ENCODE peak calls at places on chromosome 15, in six cellular contexts. One of them, this sample, is unnamed.

GRCh38 chr15:56715220-56715619 is 18.1 kb downstream of the ZNF280D start:
- DNase-seq in A549: no peak
- DNase-seq in HepG2: no peak
- DNase-seq in GM12878: no peak
- DNase-seq in endothelial cell of umbilical vein: no peak
- DNase-seq in K562: no peak
- DNase-seq in this sample: no peak

GRCh38 chr15:51356983-51357382 is 15.5 kb downstream of the GLDN start:
- DNase-seq in A549: no peak
- DNase-seq in HepG2: no peak
- DNase-seq in GM12878: no peak
- DNase-seq in endothelial cell of umbilical vein: no peak
- DNase-seq in K562: no peak
- DNase-seq in this sample: no peak

GRCh38 chr15:68566377-68566954 is 12.3 kb upstream of the CORO2B start:
- DNase-seq in A549: no peak
- DNase-seq in HepG2: no peak
- DNase-seq in GM12878: no peak
- DNase-seq in endothelial cell of umbilical vein: no peak
- DNase-seq in K562: no peak
- DNase-seq in this sample: no peak

GRCh38 chr15:31268911-31269784 is 57.5 kb upstream of the KLF13 start:
- DNase-seq in A549: no peak
- DNase-seq in HepG2: no peak
- DNase-seq in GM12878: no peak
- DNase-seq in endothelial cell of umbilical vein: no peak
- DNase-seq in K562: no peak
- DNase-seq in this sample: no peak

GRCh38 chr15:64337761-64338160 is 18.2 kb downstream of the CSNK1G1 start:
- DNase-seq in A549: no peak
- DNase-seq in HepG2: no peak
- DNase-seq in GM12878: no peak
- DNase-seq in endothelial cell of umbilical vein: peak
- DNase-seq in K562: no peak
- DNase-seq in this sample: no peak

GRCh38 chr15:67116742-67117141 is 51.3 kb downstream of the SMAD3 start:
- DNase-seq in A549: peak
- DNase-seq in HepG2: peak
- DNase-seq in GM12878: no peak
- DNase-seq in endothelial cell of umbilical vein: peak
- DNase-seq in K562: no peak
- DNase-seq in this sample: no peak

GRCh38 chr15:23687143-23687470 is at the start of gene NDN:
- DNase-seq in A549: no peak
- DNase-seq in HepG2: no peak
- DNase-seq in GM12878: no peak
- DNase-seq in endothelial cell of umbilical vein: peak
- DNase-seq in K562: peak
- DNase-seq in this sample: no peak

GRCh38 chr15:90650956-90651689 is 66.0 kb upstream of the BLM start:
- DNase-seq in A549: no peak
- DNase-seq in HepG2: no peak
- DNase-seq in GM12878: no peak
- DNase-seq in endothelial cell of umbilical vein: no peak
- DNase-seq in K562: peak
- DNase-seq in this sample: no peak

GRCh38 chr15:69723404-69724097 is 270.9 kb downstream of the RPLP1 start:
- DNase-seq in A549: no peak
- DNase-seq in HepG2: no peak
- DNase-seq in GM12878: no peak
- DNase-seq in endothelial cell of umbilical vein: no peak
- DNase-seq in K562: no peak
- DNase-seq in this sample: peak

GRCh38 chr15:51090753-51091152 is 4.0 kb downstream of the TNFAIP8L3 start:
- DNase-seq in A549: no peak
- DNase-seq in HepG2: no peak
- DNase-seq in GM12878: no peak
- DNase-seq in endothelial cell of umbilical vein: no peak
- DNase-seq in K562: no peak
- DNase-seq in this sample: no peak

GRCh38 chr15:69035205-69035917 is 20.9 kb downstream of the NOX5 start:
- DNase-seq in A549: peak
- DNase-seq in HepG2: peak
- DNase-seq in GM12878: no peak
- DNase-seq in endothelial cell of umbilical vein: peak
- DNase-seq in K562: peak
- DNase-seq in this sample: no peak

GRCh38 chr15:57458255-57458850 is 82.0 kb downstream of the CGNL1 start:
- DNase-seq in A549: no peak
- DNase-seq in HepG2: no peak
- DNase-seq in GM12878: no peak
- DNase-seq in endothelial cell of umbilical vein: peak
- DNase-seq in K562: no peak
- DNase-seq in this sample: no peak

GRCh38 chr15:85063522-85063921 is 81.9 kb downstream of the PDE8A start:
- DNase-seq in A549: no peak
- DNase-seq in HepG2: no peak
- DNase-seq in GM12878: no peak
- DNase-seq in endothelial cell of umbilical vein: no peak
- DNase-seq in K562: no peak
- DNase-seq in this sample: no peak

GRCh38 chr15:60083318-60083717 is 79.2 kb downstream of the FOXB1 start:
- DNase-seq in A549: no peak
- DNase-seq in HepG2: no peak
- DNase-seq in GM12878: no peak
- DNase-seq in endothelial cell of umbilical vein: no peak
- DNase-seq in K562: no peak
- DNase-seq in this sample: no peak

GRCh38 chr15:81106560-81106959 is 27.5 kb upstream of the CFAP161 start:
- DNase-seq in A549: peak
- DNase-seq in HepG2: peak
- DNase-seq in GM12878: peak
- DNase-seq in endothelial cell of umbilical vein: peak
- DNase-seq in K562: peak
- DNase-seq in this sample: peak

GRCh38 chr15:101676965-101677364 is 24.8 kb upstream of the TM2D3 start:
- DNase-seq in A549: no peak
- DNase-seq in HepG2: no peak
- DNase-seq in GM12878: no peak
- DNase-seq in endothelial cell of umbilical vein: no peak
- DNase-seq in K562: no peak
- DNase-seq in this sample: no peak

GRCh38 chr15:95162967-95163531 is 931.7 kb downstream of the MCTP2 start:
- DNase-seq in A549: no peak
- DNase-seq in HepG2: no peak
- DNase-seq in GM12878: no peak
- DNase-seq in endothelial cell of umbilical vein: peak
- DNase-seq in K562: no peak
- DNase-seq in this sample: no peak

GRCh38 chr15:40297356-40297755 is 10.4 kb downstream of the PLCB2 start:
- DNase-seq in A549: no peak
- DNase-seq in HepG2: no peak
- DNase-seq in GM12878: no peak
- DNase-seq in endothelial cell of umbilical vein: no peak
- DNase-seq in K562: no peak
- DNase-seq in this sample: no peak

GRCh38 chr15:75590239-75590638 is 11.1 kb upstream of the PTPN9 start:
- DNase-seq in A549: no peak
- DNase-seq in HepG2: no peak
- DNase-seq in GM12878: no peak
- DNase-seq in endothelial cell of umbilical vein: no peak
- DNase-seq in K562: peak
- DNase-seq in this sample: no peak

GRCh38 chr15:90956551-90957104 is 1.9 kb downstream of the RCCD1 start:
- DNase-seq in A549: peak
- DNase-seq in HepG2: no peak
- DNase-seq in GM12878: no peak
- DNase-seq in endothelial cell of umbilical vein: peak
- DNase-seq in K562: no peak
- DNase-seq in this sample: no peak

GRCh38 chr15:100005013-100005412 is 271.8 kb upstream of the LYSMD4 start:
- DNase-seq in A549: no peak
- DNase-seq in HepG2: no peak
- DNase-seq in GM12878: no peak
- DNase-seq in endothelial cell of umbilical vein: no peak
- DNase-seq in K562: no peak
- DNase-seq in this sample: no peak

GRCh38 chr15:48563944-48564343 is 81.6 kb downstream of the FBN1 start:
- DNase-seq in A549: no peak
- DNase-seq in HepG2: no peak
- DNase-seq in GM12878: no peak
- DNase-seq in endothelial cell of umbilical vein: no peak
- DNase-seq in K562: no peak
- DNase-seq in this sample: no peak

GRCh38 chr15:42670441-42670840 is 66.5 kb downstream of the CDAN1 start:
- DNase-seq in A549: no peak
- DNase-seq in HepG2: no peak
- DNase-seq in GM12878: no peak
- DNase-seq in endothelial cell of umbilical vein: no peak
- DNase-seq in K562: no peak
- DNase-seq in this sample: no peak

GRCh38 chr15:76274226-76274625 is 37.0 kb downstream of the ETFA start:
- DNase-seq in A549: no peak
- DNase-seq in HepG2: no peak
- DNase-seq in GM12878: no peak
- DNase-seq in endothelial cell of umbilical vein: peak
- DNase-seq in K562: no peak
- DNase-seq in this sample: no peak

GRCh38 chr15:70430029-70430428 is 332.3 kb upstream of the TLE3 start:
- DNase-seq in A549: peak
- DNase-seq in HepG2: no peak
- DNase-seq in GM12878: no peak
- DNase-seq in endothelial cell of umbilical vein: no peak
- DNase-seq in K562: no peak
- DNase-seq in this sample: peak

GRCh38 chr15:31402003-31402402 is 75.4 kb downstream of the KLF13 start:
- DNase-seq in A549: no peak
- DNase-seq in HepG2: no peak
- DNase-seq in GM12878: no peak
- DNase-seq in endothelial cell of umbilical vein: no peak
- DNase-seq in K562: no peak
- DNase-seq in this sample: no peak

GRCh38 chr15:77076325-77076915 is 5.5 kb upstream of the TSPAN3 start:
- DNase-seq in A549: no peak
- DNase-seq in HepG2: no peak
- DNase-seq in GM12878: no peak
- DNase-seq in endothelial cell of umbilical vein: no peak
- DNase-seq in K562: no peak
- DNase-seq in this sample: no peak

GRCh38 chr15:66389859-66390382 is 3.2 kb downstream of the MAP2K1 start:
- DNase-seq in A549: no peak
- DNase-seq in HepG2: no peak
- DNase-seq in GM12878: no peak
- DNase-seq in endothelial cell of umbilical vein: peak
- DNase-seq in K562: no peak
- DNase-seq in this sample: peak

GRCh38 chr15:52679232-52680040 is at the start of gene ATOSA:
- DNase-seq in A549: peak
- DNase-seq in HepG2: peak
- DNase-seq in GM12878: peak
- DNase-seq in endothelial cell of umbilical vein: peak
- DNase-seq in K562: peak
- DNase-seq in this sample: peak

GRCh38 chr15:80699981-80700380 is 4.9 kb downstream of the ABHD17C start:
- DNase-seq in A549: no peak
- DNase-seq in HepG2: no peak
- DNase-seq in GM12878: no peak
- DNase-seq in endothelial cell of umbilical vein: no peak
- DNase-seq in K562: no peak
- DNase-seq in this sample: no peak

GRCh38 chr15:32715276-32715675 is 2.5 kb upstream of the GREM1 start:
- DNase-seq in A549: no peak
- DNase-seq in HepG2: no peak
- DNase-seq in GM12878: no peak
- DNase-seq in endothelial cell of umbilical vein: no peak
- DNase-seq in K562: no peak
- DNase-seq in this sample: no peak

GRCh38 chr15:25690673-25691543 is 172.2 kb downstream of the ATP10A start:
- DNase-seq in A549: no peak
- DNase-seq in HepG2: no peak
- DNase-seq in GM12878: no peak
- DNase-seq in endothelial cell of umbilical vein: no peak
- DNase-seq in K562: no peak
- DNase-seq in this sample: no peak

DNA sequence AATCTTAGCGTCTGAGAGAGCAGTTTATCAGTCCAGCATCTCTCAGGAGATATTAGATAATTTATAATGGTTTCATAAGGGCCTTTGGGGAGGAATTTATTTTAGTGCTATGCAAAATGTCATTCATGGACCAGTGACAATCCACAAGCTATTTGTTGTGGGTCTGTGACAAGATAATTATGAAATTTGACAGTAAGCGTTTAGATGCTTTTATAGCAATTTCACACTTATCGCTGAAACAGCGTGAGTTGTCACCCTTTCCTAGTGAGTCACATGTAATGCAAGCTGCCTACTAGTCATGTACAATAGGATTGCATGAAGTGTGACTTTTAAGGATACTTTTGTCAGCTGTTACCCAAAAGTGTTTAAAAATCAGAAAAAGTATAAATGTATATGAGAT is 315.6 kb upstream of the THBS1 start:
- DNase-seq in A549: no peak
- DNase-seq in HepG2: no peak
- DNase-seq in GM12878: no peak
- DNase-seq in endothelial cell of umbilical vein: no peak
- DNase-seq in K562: no peak
- DNase-seq in this sample: no peak
- TF ChIP-seq MYC in A549: no peak
- TF ChIP-seq MYC in HepG2: no peak
- TF ChIP-seq MYC in GM12878: no peak
- TF ChIP-seq MYC in endothelial cell of umbilical vein: no peak
- TF ChIP-seq MYC in K562: no peak
- TF ChIP-seq MYC in this sample: no peak

GRCh38 chr15:82999905-83000671 is 11.4 kb downstream of the C15orf40 start:
- DNase-seq in A549: peak
- DNase-seq in HepG2: peak
- DNase-seq in GM12878: peak
- DNase-seq in endothelial cell of umbilical vein: peak
- DNase-seq in K562: peak
- DNase-seq in this sample: peak
- TF ChIP-seq CTCF in A549: peak
- TF ChIP-seq CTCF in HepG2: peak
- TF ChIP-seq CTCF in GM12878: peak
- TF ChIP-seq CTCF in endothelial cell of umbilical vein: peak
- TF ChIP-seq CTCF in K562: peak
- TF ChIP-seq CTCF in this sample: peak

GRCh38 chr15:71611721-71612016 is 198.7 kb upstream of the NR2E3 start:
- DNase-seq in A549: no peak
- DNase-seq in HepG2: no peak
- DNase-seq in GM12878: no peak
- DNase-seq in endothelial cell of umbilical vein: no peak
- DNase-seq in K562: no peak
- DNase-seq in this sample: no peak
- H3K4me3 ChIP-seq in A549: no peak
- H3K4me3 ChIP-seq in HepG2: no peak
- H3K4me3 ChIP-seq in GM12878: no peak
- H3K4me3 ChIP-seq in endothelial cell of umbilical vein: no peak
- H3K4me3 ChIP-seq in K562: no peak
- H3K4me3 ChIP-seq in this sample: no peak

GRCh38 chr15:72991026-72991425 is 61.2 kb upstream of the NEO1 start:
- DNase-seq in A549: no peak
- DNase-seq in HepG2: no peak
- DNase-seq in GM12878: no peak
- DNase-seq in endothelial cell of umbilical vein: no peak
- DNase-seq in K562: no peak
- DNase-seq in this sample: no peak
- TF ChIP-seq MYC in A549: no peak
- TF ChIP-seq MYC in HepG2: no peak
- TF ChIP-seq MYC in GM12878: no peak
- TF ChIP-seq MYC in endothelial cell of umbilical vein: no peak
- TF ChIP-seq MYC in K562: no peak
- TF ChIP-seq MYC in this sample: no peak

This sample was measured in NB4.